ENCODE peak calls at places on chromosomes 3 and 15, in six cellular contexts. N, U, X, L, C and K are unnamed samples.

GRCh38 chr3:22582291-22582690 is 620.8 kb upstream of the UBE2E2 start:
- DNase-seq in N (no peak), U (no peak), X (no peak), L (no peak), C (no peak), K (no peak)

GRCh38 chr3:135559802-135560201 is 405.7 kb upstream of the PPP2R3A start:
- DNase-seq in N (no peak), U (no peak), X (no peak), L (no peak), C (no peak), K (no peak)

GRCh38 chr3:50298836-50299637 is at the start of the genes HYAL3 and NAA80:
- DNase-seq in N (peak), U (peak), X (peak), L (peak), C (peak), K (peak)

GRCh38 chr3:172033392-172033791 is 6.0 kb upstream of the FNDC3B start:
- DNase-seq in N (no peak), U (no peak), X (no peak), L (no peak), C (no peak), K (no peak)

GRCh38 chr3:18730491-18730890 is 305.4 kb upstream of the SATB1 start:
- DNase-seq in N (no peak), U (no peak), X (no peak), L (no peak), C (no peak), K (no peak)

GRCh38 chr3:57951106-57951882 is 56.9 kb upstream of the FLNB start:
- DNase-seq in N (peak), U (peak), X (no peak), L (peak), C (peak), K (no peak)

GRCh38 chr15:75589071-75589470 is 10.0 kb upstream of the PTPN9 start:
- DNase-seq in N (no peak), U (no peak), X (no peak), L (no peak), C (no peak), K (no peak)

GRCh38 chr15:38134252-38134651 is 118.4 kb upstream of the SPRED1 start:
- DNase-seq in N (no peak), U (no peak), X (no peak), L (no peak), C (no peak), K (peak)

GRCh38 chr3:73674280-73674679 is 49.5 kb upstream of the PDZRN3 start:
- DNase-seq in N (peak), U (no peak), X (no peak), L (peak), C (no peak), K (no peak)

GRCh38 chr15:76935620-76936019 is 4.1 kb downstream of the RCN2 start:
- DNase-seq in N (no peak), U (no peak), X (no peak), L (no peak), C (no peak), K (peak)

GRCh38 chr3:149494022-149494758 is 19.7 kb downstream of the TM4SF4 start:
- DNase-seq in N (peak), U (peak), X (peak), L (peak), C (peak), K (peak)

GRCh38 chr3:168395551-168395950 is 299.8 kb upstream of the GOLIM4 start:
- DNase-seq in N (peak), U (no peak), X (no peak), L (no peak), C (no peak), K (no peak)

GRCh38 chr3:10518506-10519150 is 13.2 kb upstream of the ATP2B2 start:
- DNase-seq in N (peak), U (no peak), X (no peak), L (peak), C (no peak), K (no peak)

GRCh38 chr15:91508633-91509032 is 344.9 kb upstream of the SLCO3A1 start:
- DNase-seq in N (no peak), U (no peak), X (no peak), L (no peak), C (no peak), K (no peak)